ENCODE peak calls at places on chromosome 5, in seven cellular contexts. One of them, this sample, is unnamed.

GRCh38 chr5:21709766-21710165 is 1143.4 kb downstream of the CDH12 start:
- DNase-seq in kidney: no peak
- DNase-seq in sigmoid colon: no peak
- DNase-seq in tibial nerve: no peak
- DNase-seq in transverse colon: no peak
- DNase-seq in HCT116: no peak
- DNase-seq in A549: no peak
- DNase-seq in this sample: no peak

GRCh38 chr5:13354611-13355010 is 589.9 kb downstream of the DNAH5 start:
- DNase-seq in kidney: no peak
- DNase-seq in sigmoid colon: no peak
- DNase-seq in tibial nerve: no peak
- DNase-seq in transverse colon: no peak
- DNase-seq in HCT116: no peak
- DNase-seq in A549: no peak
- DNase-seq in this sample: no peak

GRCh38 chr5:171149772-171150171 is 159.3 kb upstream of the TLX3 start:
- DNase-seq in kidney: no peak
- DNase-seq in sigmoid colon: no peak
- DNase-seq in tibial nerve: no peak
- DNase-seq in transverse colon: no peak
- DNase-seq in HCT116: no peak
- DNase-seq in A549: no peak
- DNase-seq in this sample: no peak

GRCh38 chr5:97181856-97182545 is 1.0 kb downstream of the RIOK2 start:
- DNase-seq in kidney: no peak
- DNase-seq in sigmoid colon: no peak
- DNase-seq in tibial nerve: no peak
- DNase-seq in transverse colon: no peak
- DNase-seq in HCT116: no peak
- DNase-seq in A549: no peak
- DNase-seq in this sample: no peak

GRCh38 chr5:143001764-143002351 is 231.7 kb downstream of the ARHGAP26 start:
- DNase-seq in kidney: no peak
- DNase-seq in sigmoid colon: no peak
- DNase-seq in tibial nerve: no peak
- DNase-seq in transverse colon: no peak
- DNase-seq in HCT116: no peak
- DNase-seq in A549: no peak
- DNase-seq in this sample: no peak

GRCh38 chr5:173334808-173335207 is 6.6 kb upstream of the STC2 start:
- DNase-seq in kidney: no peak
- DNase-seq in sigmoid colon: no peak
- DNase-seq in tibial nerve: no peak
- DNase-seq in transverse colon: no peak
- DNase-seq in HCT116: no peak
- DNase-seq in A549: no peak
- DNase-seq in this sample: no peak

GRCh38 chr5:68839019-68839552 is 254.7 kb upstream of the SLC30A5 start:
- DNase-seq in kidney: no peak
- DNase-seq in sigmoid colon: no peak
- DNase-seq in tibial nerve: peak; percentile 67
- DNase-seq in transverse colon: no peak
- DNase-seq in HCT116: no peak
- DNase-seq in A549: no peak
- DNase-seq in this sample: no peak

GRCh38 chr5:119878712-119879111 is 249.4 kb downstream of the FAM170A start:
- DNase-seq in kidney: no peak
- DNase-seq in sigmoid colon: no peak
- DNase-seq in tibial nerve: no peak
- DNase-seq in transverse colon: no peak
- DNase-seq in HCT116: no peak
- DNase-seq in A549: no peak
- DNase-seq in this sample: no peak

GRCh38 chr5:181200816-181201215 is 4.2 kb downstream of the TRIM7 start:
- DNase-seq in kidney: no peak
- DNase-seq in sigmoid colon: no peak
- DNase-seq in tibial nerve: no peak
- DNase-seq in transverse colon: no peak
- DNase-seq in HCT116: no peak
- DNase-seq in A549: no peak
- DNase-seq in this sample: no peak

GRCh38 chr5:104904561-104904960 is 1342.0 kb upstream of the NUDT12 start:
- DNase-seq in kidney: no peak
- DNase-seq in sigmoid colon: no peak
- DNase-seq in tibial nerve: no peak
- DNase-seq in transverse colon: no peak
- DNase-seq in HCT116: no peak
- DNase-seq in A549: no peak
- DNase-seq in this sample: no peak

GRCh38 chr5:124643306-124643705 is 103.1 kb downstream of the ZNF608 start:
- DNase-seq in kidney: no peak
- DNase-seq in sigmoid colon: no peak
- DNase-seq in tibial nerve: no peak
- DNase-seq in transverse colon: no peak
- DNase-seq in HCT116: no peak
- DNase-seq in A549: no peak
- DNase-seq in this sample: no peak

GRCh38 chr5:94266170-94266569 is 352.2 kb downstream of the KIAA0825 start:
- DNase-seq in kidney: no peak
- DNase-seq in sigmoid colon: no peak
- DNase-seq in tibial nerve: no peak
- DNase-seq in transverse colon: no peak
- DNase-seq in HCT116: no peak
- DNase-seq in A549: no peak
- DNase-seq in this sample: no peak

GRCh38 chr5:128036961-128037360 is 46.6 kb upstream of the SLC12A2 start:
- DNase-seq in kidney: no peak
- DNase-seq in sigmoid colon: no peak
- DNase-seq in tibial nerve: no peak
- DNase-seq in transverse colon: no peak
- DNase-seq in HCT116: no peak
- DNase-seq in A549: peak; percentile 33
- DNase-seq in this sample: no peak

GRCh38 chr5:92969781-92970237 is 611.2 kb downstream of the NR2F1-AS1 start:
- DNase-seq in kidney: no peak
- DNase-seq in sigmoid colon: no peak
- DNase-seq in tibial nerve: no peak
- DNase-seq in transverse colon: no peak
- DNase-seq in HCT116: no peak
- DNase-seq in A549: no peak
- DNase-seq in this sample: no peak

DNA sequence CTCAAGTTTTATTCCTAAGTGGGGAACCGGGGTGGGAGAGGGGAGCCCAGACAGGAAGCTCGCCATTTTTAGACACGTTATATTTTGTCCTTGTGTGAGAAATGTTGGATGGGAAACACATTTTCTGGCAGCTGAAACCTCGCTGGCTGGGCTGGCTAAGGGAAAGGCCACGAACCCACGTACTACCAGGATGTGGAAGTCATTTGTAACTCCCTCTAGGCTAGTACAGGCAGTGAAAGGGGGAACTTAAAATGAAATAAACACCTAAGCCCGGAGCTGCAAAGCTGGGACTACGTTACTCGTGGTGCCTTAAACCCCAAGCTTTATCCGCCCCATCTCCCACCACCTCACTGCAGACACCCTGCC is 42.5 kb downstream of the TMEM174 start:
- DNase-seq in kidney: no peak
- DNase-seq in sigmoid colon: no peak
- DNase-seq in tibial nerve: no peak
- DNase-seq in transverse colon: no peak
- DNase-seq in HCT116: no peak
- DNase-seq in A549: no peak
- DNase-seq in this sample: no peak
- H3K4me3 ChIP-seq in kidney: peak overlapping the region; percentile 32
- H3K4me3 ChIP-seq in sigmoid colon: peak overlapping the region; percentile 46
- H3K4me3 ChIP-seq in tibial nerve: peak overlapping the region; percentile 56
- H3K4me3 ChIP-seq in transverse colon: peak overlapping the region; percentile 54
- H3K4me3 ChIP-seq in HCT116: peak overlapping the region; percentile 53
- H3K4me3 ChIP-seq in A549: peak overlapping the region; percentile 47
- H3K4me3 ChIP-seq in this sample: no peak overlapping the region

GRCh38 chr5:150301170-150301505 is 1.6 kb downstream of the ARSI start:
- DNase-seq in kidney: no peak
- DNase-seq in sigmoid colon: no peak
- DNase-seq in tibial nerve: no peak
- DNase-seq in transverse colon: no peak
- DNase-seq in HCT116: no peak
- DNase-seq in A549: no peak
- DNase-seq in this sample: no peak

GRCh38 chr5:150301901-150302300 is 804 bp downstream of the ARSI start:
- DNase-seq in kidney: no peak
- DNase-seq in sigmoid colon: no peak
- DNase-seq in tibial nerve: no peak
- DNase-seq in transverse colon: no peak
- DNase-seq in HCT116: no peak
- DNase-seq in A549: no peak
- DNase-seq in this sample: no peak

GRCh38 chr5:150303660-150304411 is 1.1 kb upstream of the ARSI start:
- DNase-seq in kidney: no peak
- DNase-seq in sigmoid colon: peak; percentile 63
- DNase-seq in tibial nerve: no peak
- DNase-seq in transverse colon: no peak
- DNase-seq in HCT116: no peak
- DNase-seq in A549: no peak
- DNase-seq in this sample: no peak

GRCh38 chr5:150303070-150303595 is 428 bp upstream of the ARSI start:
- DNase-seq in kidney: no peak
- DNase-seq in sigmoid colon: no peak
- DNase-seq in tibial nerve: no peak
- DNase-seq in transverse colon: no peak
- DNase-seq in HCT116: no peak
- DNase-seq in A549: no peak
- DNase-seq in this sample: no peak

GRCh38 chr5:150302301-150303069 is at the start of gene ARSI:
- DNase-seq in kidney: peak; percentile 86
- DNase-seq in sigmoid colon: peak; percentile 83
- DNase-seq in tibial nerve: no peak
- DNase-seq in transverse colon: peak; percentile 40
- DNase-seq in HCT116: no peak
- DNase-seq in A549: peak; percentile 85
- DNase-seq in this sample: no peak
- TF ChIP-seq CTCF in kidney: no peak
- TF ChIP-seq CTCF in sigmoid colon: no peak
- TF ChIP-seq CTCF in tibial nerve: no peak
- TF ChIP-seq CTCF in transverse colon: no peak
- TF ChIP-seq CTCF in HCT116: no peak
- TF ChIP-seq CTCF in A549: peak; percentile 59
- TF ChIP-seq CTCF in this sample: no peak

GRCh38 chr5:136036293-136036911 is 7.6 kb downstream of the TGFBI start:
- DNase-seq in kidney: no peak
- DNase-seq in sigmoid colon: peak; percentile 35
- DNase-seq in tibial nerve: no peak
- DNase-seq in transverse colon: no peak
- DNase-seq in HCT116: no peak
- DNase-seq in A549: no peak
- DNase-seq in this sample: no peak
- H3K4me1 ChIP-seq in kidney: peaks cover 4% of the 10 kb centered on the region
- H3K4me1 ChIP-seq in sigmoid colon: peaks cover 72% of the 10 kb centered on the region
- H3K4me1 ChIP-seq in tibial nerve: peaks cover 59% of the 10 kb centered on the region
- H3K4me1 ChIP-seq in transverse colon: peaks cover 15% of the 10 kb centered on the region
- H3K4me1 ChIP-seq in HCT116: peaks cover 5% of the 10 kb centered on the region
- H3K4me1 ChIP-seq in A549: peaks cover 99% of the 10 kb centered on the region
- H3K4me1 ChIP-seq in this sample: no peaks in the 10 kb centered on the region

GRCh38 chr5:95759634-95760033 is 28.5 kb downstream of the RHOBTB3 start:
- DNase-seq in kidney: no peak
- DNase-seq in sigmoid colon: no peak
- DNase-seq in tibial nerve: no peak
- DNase-seq in transverse colon: no peak
- DNase-seq in HCT116: no peak
- DNase-seq in A549: no peak
- DNase-seq in this sample: no peak
- H3K4me3 ChIP-seq in kidney: no peak overlapping the region
- H3K4me3 ChIP-seq in sigmoid colon: no peak overlapping the region
- H3K4me3 ChIP-seq in tibial nerve: no peak overlapping the region
- H3K4me3 ChIP-seq in transverse colon: no peak overlapping the region
- H3K4me3 ChIP-seq in HCT116: no peak overlapping the region
- H3K4me3 ChIP-seq in A549: peak overlapping the region; percentile 7
- H3K4me3 ChIP-seq in this sample: no peak overlapping the region

GRCh38 chr5:145495741-145496140 is 339.4 kb downstream of the PRELID2 start:
- DNase-seq in kidney: no peak
- DNase-seq in sigmoid colon: no peak
- DNase-seq in tibial nerve: no peak
- DNase-seq in transverse colon: no peak
- DNase-seq in HCT116: peak; percentile 89
- DNase-seq in A549: peak; percentile 19
- DNase-seq in this sample: peak; percentile 60

GRCh38 chr5:145495171-145495570 is 340.0 kb downstream of the PRELID2 start:
- DNase-seq in kidney: no peak
- DNase-seq in sigmoid colon: no peak
- DNase-seq in tibial nerve: no peak
- DNase-seq in transverse colon: no peak
- DNase-seq in HCT116: no peak
- DNase-seq in A549: no peak
- DNase-seq in this sample: no peak

GRCh38 chr5:145499483-145499882 is 335.7 kb downstream of the PRELID2 start:
- DNase-seq in kidney: no peak
- DNase-seq in sigmoid colon: no peak
- DNase-seq in tibial nerve: no peak
- DNase-seq in transverse colon: no peak
- DNase-seq in HCT116: no peak
- DNase-seq in A549: no peak
- DNase-seq in this sample: no peak

GRCh38 chr5:145493435-145493834 is 341.7 kb downstream of the PRELID2 start:
- DNase-seq in kidney: no peak
- DNase-seq in sigmoid colon: no peak
- DNase-seq in tibial nerve: no peak
- DNase-seq in transverse colon: no peak
- DNase-seq in HCT116: no peak
- DNase-seq in A549: no peak
- DNase-seq in this sample: no peak

DNA sequence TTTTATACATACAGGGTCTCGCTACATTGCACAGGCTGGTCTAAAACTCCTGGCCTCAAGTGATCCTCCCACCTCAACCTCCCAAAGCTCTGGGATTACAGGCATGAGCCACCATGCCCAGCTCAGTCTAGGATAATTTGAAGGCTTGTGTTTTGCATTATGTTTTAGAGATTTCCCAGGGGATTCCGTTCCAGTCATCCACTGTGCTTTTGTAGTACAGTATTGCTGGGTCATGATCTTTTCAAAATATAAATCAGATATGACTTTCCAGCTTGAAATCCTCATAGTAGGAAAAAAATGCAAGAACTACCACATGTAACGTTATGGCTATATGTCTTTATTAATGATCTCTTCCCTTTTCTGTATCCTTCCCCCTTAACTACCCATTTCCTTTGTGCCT is 338.1 kb downstream of the PRELID2 start:
- DNase-seq in kidney: no peak
- DNase-seq in sigmoid colon: no peak
- DNase-seq in tibial nerve: no peak
- DNase-seq in transverse colon: no peak
- DNase-seq in HCT116: no peak
- DNase-seq in A549: no peak
- DNase-seq in this sample: no peak
- TF ChIP-seq CTCF in kidney: no peak
- TF ChIP-seq CTCF in sigmoid colon: no peak
- TF ChIP-seq CTCF in tibial nerve: no peak
- TF ChIP-seq CTCF in transverse colon: no peak
- TF ChIP-seq CTCF in HCT116: no peak
- TF ChIP-seq CTCF in A549: no peak
- TF ChIP-seq CTCF in this sample: no peak

This sample was measured in adrenal gland.